ENCODE peak calls at places on chromosome 21, in six cellular contexts. F is caudate nucleus; M is stimulated activated CD8-positive, alpha-beta memory T cell treated with anti-CD3 and anti-CD28 coated beads, Interleukin-7, amount 100 ng/mL, for 48 hours; Y is stimulated activated CD4-positive, alpha-beta T cell treated with anti-CD3 and anti-CD28 coated beads, TNF-alpha, amount 100 ng/mL, for 1 hour; H is stimulated activated naive CD4-positive, alpha-beta T cell treated with Interleukin-2 at 50 U/mL for 16 hours; A is activated CD4-positive, alpha-beta T cell treated with anti-CD3 and anti-CD28 coated beads for 48 hours. O is an unnamed sample.

GRCh38 chr21:26846036-26846931 is 1.1 kb upstream of the ADAMTS1 start:
- DNase-seq in Y (no peak), F (peak), A (peak), M (no peak), H (no peak), O (peak)

GRCh38 chr21:41848971-41849580 is 30.1 kb downstream of the PRDM15 start:
- DNase-seq in M (no peak), A (no peak), Y (no peak), F (no peak), H (no peak), O (no peak)

GRCh38 chr21:42146821-42147220 is 72.1 kb upstream of the ABCG1 start:
- DNase-seq in H (no peak), A (no peak), Y (no peak), F (no peak), M (no peak), O (no peak)

GRCh38 chr21:45128613-45129226 is 54.3 kb downstream of the ADARB1 start:
- DNase-seq in F (peak), A (peak), M (peak), H (peak), Y (peak), O (peak)

GRCh38 chr21:36640260-36641244 is 58.4 kb upstream of the SIM2 start:
- DNase-seq in A (no peak), Y (no peak), H (no peak), F (no peak), M (no peak), O (no peak)

GRCh38 chr21:44884059-44884458 is 10.6 kb upstream of the PTTG1IP start:
- DNase-seq in H (no peak), M (no peak), Y (no peak), A (no peak), F (no peak), O (no peak)

GRCh38 chr21:41947596-41948403 is 6.0 kb downstream of the C2CD2 start:
- DNase-seq in Y (no peak), F (peak), H (no peak), A (no peak), M (no peak), O (no peak)

GRCh38 chr21:14554948-14555347 is 8.8 kb upstream of the SAMSN1 start:
- DNase-seq in F (no peak), Y (no peak), M (no peak), A (peak), H (no peak), O (peak)

GRCh38 chr21:39127506-39127905 is 55.7 kb downstream of the PSMG1 start:
- DNase-seq in M (no peak), A (no peak), F (no peak), H (no peak), Y (no peak), O (no peak)

GRCh38 chr21:33299181-33299752 is 25.5 kb upstream of the IFNAR1 start:
- DNase-seq in H (peak), F (no peak), A (peak), M (no peak), Y (no peak), O (peak)

GRCh38 chr21:42658320-42659105 is 5.1 kb downstream of the PDE9A start:
- DNase-seq in A (no peak), M (no peak), Y (no peak), F (no peak), H (no peak), O (no peak)

GRCh38 chr21:46226920-46227599 is 1.5 kb downstream of the LSS start:
- DNase-seq in F (no peak), Y (no peak), H (no peak), M (no peak), A (no peak), O (no peak)

GRCh38 chr21:45499970-45500575 is 42.2 kb downstream of the SLC19A1 start:
- DNase-seq in Y (no peak), F (no peak), A (no peak), H (no peak), M (no peak), O (no peak)

GRCh38 chr21:31897311-31897710 is 24.5 kb downstream of the HUNK start:
- DNase-seq in F (no peak), Y (no peak), A (no peak), M (no peak), H (no peak), O (no peak)

GRCh38 chr21:37342046-37342632 is 24.4 kb upstream of the DYRK1A start:
- DNase-seq in H (no peak), F (no peak), A (no peak), M (no peak), Y (no peak), O (no peak)

GRCh38 chr21:36454706-36455105 is 25.2 kb downstream of the CLDN14 start:
- DNase-seq in A (no peak), F (no peak), M (no peak), Y (no peak), H (no peak), O (no peak)

GRCh38 chr21:40215941-40216340 is 348.7 kb downstream of the PCP4 start:
- DNase-seq in Y (no peak), A (no peak), H (no peak), M (no peak), F (no peak), O (no peak)

GRCh38 chr21:16040601-16041000 is 310.8 kb downstream of the USP25 start:
- DNase-seq in Y (no peak), F (no peak), M (no peak), A (no peak), H (no peak), O (no peak)

GRCh38 chr21:24023402-24023801 is 1583.9 kb downstream of the MRPL39 start:
- DNase-seq in F (no peak), Y (no peak), M (no peak), A (no peak), H (no peak), O (no peak)

GRCh38 chr21:45846373-45847160 is 135.0 kb upstream of the COL6A1 start:
- DNase-seq in A (no peak), M (no peak), H (no peak), F (no peak), Y (no peak), O (no peak)

GRCh38 chr21:25639922-25640670 is 1.0 kb downstream of the JAM2 start:
- DNase-seq in Y (no peak), F (peak), H (no peak), A (peak), M (no peak), O (peak)

GRCh38 chr21:44765231-44766013 is 36.2 kb downstream of the UBE2G2 start:
- DNase-seq in A (peak), F (no peak), Y (no peak), M (no peak), H (no peak), O (peak)

GRCh38 chr21:41980561-41980960 is 26.7 kb upstream of the C2CD2 start:
- DNase-seq in M (no peak), H (no peak), A (no peak), Y (no peak), F (no peak), O (no peak)

GRCh38 chr21:41680444-41681335 is 86.2 kb downstream of the RIPK4 start:
- DNase-seq in A (no peak), M (no peak), F (no peak), Y (no peak), H (no peak), O (no peak)

GRCh38 chr21:33799378-33800090 is 116.1 kb downstream of the ATP5PO start:
- DNase-seq in F (no peak), Y (no peak), A (no peak), M (no peak), H (no peak), O (no peak)

GRCh38 chr21:31744162-31744800 is 12.4 kb upstream of the SCAF4 start:
- DNase-seq in Y (no peak), A (no peak), M (no peak), H (no peak), F (no peak), O (no peak)

GRCh38 chr21:30268608-30269197 is 14.0 kb downstream of the KRTAP24-1 start:
- DNase-seq in H (no peak), Y (no peak), F (no peak), A (no peak), M (no peak), O (no peak)

GRCh38 chr21:31554511-31555022 is 104.9 kb upstream of the SOD1 start:
- DNase-seq in Y (no peak), F (peak), M (no peak), H (peak), A (peak), O (peak)

GRCh38 chr21:31917108-31917507 is 44.3 kb downstream of the HUNK start:
- DNase-seq in A (no peak), M (no peak), Y (no peak), H (no peak), F (no peak), O (no peak)

GRCh38 chr21:41369915-41370839 is 8.3 kb downstream of the MX2 start:
- DNase-seq in M (no peak), H (no peak), F (no peak), A (peak), Y (no peak), O (peak)

GRCh38 chr21:24910591-24910990 is 696.7 kb downstream of the MRPL39 start:
- DNase-seq in M (no peak), H (no peak), F (no peak), Y (no peak), A (no peak), O (no peak)

GRCh38 chr21:46078984-46079356 is 18.9 kb upstream of the COL6A2 start:
- DNase-seq in M (no peak), F (no peak), H (no peak), A (no peak), Y (no peak), O (no peak)

GRCh38 chr21:41171210-41171609 is 3.2 kb downstream of the BACE2 start:
- DNase-seq in A (no peak), F (no peak), Y (no peak), H (no peak), M (no peak), O (no peak)

GRCh38 chr21:15264084-15264483 is 199.3 kb upstream of the NRIP1 start:
- DNase-seq in H (no peak), Y (no peak), F (no peak), M (no peak), A (no peak), O (no peak)

GRCh38 chr21:33168886-33169285 is 60.9 kb upstream of the IFNAR2 start:
- DNase-seq in H (no peak), F (no peak), Y (no peak), A (no peak), M (no peak), O (no peak)

GRCh38 chr21:26148834-26149354 is 21.7 kb downstream of the APP start:
- DNase-seq in A (no peak), F (no peak), Y (no peak), H (no peak), M (no peak), O (no peak)

GRCh38 chr21:33318087-33318486 is 6.7 kb upstream of the IFNAR1 start:
- DNase-seq in A (no peak), F (no peak), H (no peak), Y (no peak), M (no peak), O (no peak)

GRCh38 chr21:21715286-21715969 is 717.2 kb downstream of the NCAM2 start:
- DNase-seq in H (no peak), Y (no peak), A (no peak), F (no peak), M (no peak), O (no peak)

O was measured in activated CD8-positive, alpha-beta T cell treated with anti-CD3 and anti-CD28 coated beads for 36 hours.